ENCODE peak calls at places on chromosome 22, in eight cellular contexts. One of them, this sample, is unnamed. For H3K9me2, H3K36me3 and H3K27me3, the result is how much of the 10 kb centered on the place peaks cover.

GRCh38 chr22:20117656-20118571 is 888 bp upstream of the TRMT2A start:
- DNase-seq in PC-9: no peak
- DNase-seq in PC-3: no peak
- DNase-seq in GM23248: peak
- DNase-seq in HCT116: no peak
- DNase-seq in hepatocyte: peak
- DNase-seq in MM.1S: peak
- DNase-seq in GM23338: peak
- DNase-seq in this sample: peak

GRCh38 chr22:19605508-19606331 is 81.5 kb upstream of the CLDN5 start:
- DNase-seq in PC-9: no peak
- DNase-seq in PC-3: peak
- DNase-seq in GM23248: no peak
- DNase-seq in HCT116: no peak
- DNase-seq in hepatocyte: no peak
- DNase-seq in MM.1S: no peak
- DNase-seq in GM23338: no peak
- DNase-seq in this sample: no peak

GRCh38 chr22:23315341-23315917 is 135.1 kb downstream of the BCR start:
- DNase-seq in PC-9: no peak
- DNase-seq in PC-3: peak
- DNase-seq in GM23248: peak
- DNase-seq in HCT116: peak
- DNase-seq in hepatocyte: peak
- DNase-seq in MM.1S: peak
- DNase-seq in GM23338: peak
- DNase-seq in this sample: peak

GRCh38 chr22:24244144-24244787 is 616 bp downstream of the GGT5 start:
- DNase-seq in PC-9: no peak
- DNase-seq in PC-3: no peak
- DNase-seq in GM23248: peak
- DNase-seq in HCT116: no peak
- DNase-seq in hepatocyte: no peak
- DNase-seq in MM.1S: no peak
- DNase-seq in GM23338: no peak
- DNase-seq in this sample: peak

GRCh38 chr22:28907311-28908008 is 24.1 kb downstream of the ZNRF3 start:
- DNase-seq in PC-9: no peak
- DNase-seq in PC-3: no peak
- DNase-seq in GM23248: no peak
- DNase-seq in HCT116: no peak
- DNase-seq in hepatocyte: no peak
- DNase-seq in MM.1S: no peak
- DNase-seq in GM23338: no peak
- DNase-seq in this sample: no peak

GRCh38 chr22:41579297-41579996 is 10.2 kb downstream of the PMM1 start:
- DNase-seq in PC-9: no peak
- DNase-seq in PC-3: no peak
- DNase-seq in GM23248: no peak
- DNase-seq in HCT116: no peak
- DNase-seq in hepatocyte: no peak
- DNase-seq in MM.1S: no peak
- DNase-seq in GM23338: no peak
- DNase-seq in this sample: no peak

GRCh38 chr22:25497269-25497668 is 67.2 kb upstream of the GRK3 start:
- DNase-seq in PC-9: no peak
- DNase-seq in PC-3: no peak
- DNase-seq in GM23248: no peak
- DNase-seq in HCT116: no peak
- DNase-seq in hepatocyte: no peak
- DNase-seq in MM.1S: no peak
- DNase-seq in GM23338: no peak
- DNase-seq in this sample: no peak

GRCh38 chr22:42444060-42444904 is 12.1 kb upstream of the NFAM1 start:
- DNase-seq in PC-9: peak
- DNase-seq in PC-3: peak
- DNase-seq in GM23248: peak
- DNase-seq in HCT116: peak
- DNase-seq in hepatocyte: peak
- DNase-seq in MM.1S: peak
- DNase-seq in GM23338: peak
- DNase-seq in this sample: peak

GRCh38 chr22:39932166-39932565 is 28.0 kb upstream of the TMA7B start:
- DNase-seq in PC-9: no peak
- DNase-seq in PC-3: no peak
- DNase-seq in GM23248: no peak
- DNase-seq in HCT116: no peak
- DNase-seq in hepatocyte: no peak
- DNase-seq in MM.1S: no peak
- DNase-seq in GM23338: no peak
- DNase-seq in this sample: no peak

GRCh38 chr22:39933741-39934140 is 26.5 kb upstream of the TMA7B start:
- DNase-seq in PC-9: no peak
- DNase-seq in PC-3: no peak
- DNase-seq in GM23248: no peak
- DNase-seq in HCT116: no peak
- DNase-seq in hepatocyte: no peak
- DNase-seq in MM.1S: no peak
- DNase-seq in GM23338: no peak
- DNase-seq in this sample: no peak

GRCh38 chr22:39932918-39933649 is 27.1 kb upstream of the TMA7B start:
- DNase-seq in PC-9: no peak
- DNase-seq in PC-3: peak
- DNase-seq in GM23248: peak
- DNase-seq in HCT116: peak
- DNase-seq in hepatocyte: peak
- DNase-seq in MM.1S: peak
- DNase-seq in GM23338: peak
- DNase-seq in this sample: peak

GRCh38 chr22:39928556-39929401 is 27.9 kb downstream of the GRAP2 start:
- DNase-seq in PC-9: no peak
- DNase-seq in PC-3: no peak
- DNase-seq in GM23248: no peak
- DNase-seq in HCT116: no peak
- DNase-seq in hepatocyte: no peak
- DNase-seq in MM.1S: no peak
- DNase-seq in GM23338: no peak
- DNase-seq in this sample: no peak

DNA sequence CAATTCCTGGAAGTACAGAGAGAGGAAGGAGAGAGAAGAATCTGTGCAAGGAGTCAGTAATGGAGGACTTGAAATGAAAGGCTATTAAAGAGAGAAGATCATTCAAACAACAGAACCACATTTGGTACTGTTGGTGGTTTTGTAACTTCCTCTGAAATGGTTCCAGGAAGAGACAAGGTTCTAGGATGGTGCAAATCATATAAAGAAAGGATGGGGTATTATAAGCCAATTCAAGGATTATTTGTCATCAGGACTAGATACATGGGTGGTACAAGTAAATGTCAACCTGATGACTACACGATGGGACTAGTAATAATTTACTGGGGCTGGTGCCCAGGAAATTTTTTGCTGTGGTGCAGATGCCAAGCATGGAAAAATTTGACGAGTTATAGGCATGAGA is 28.9 kb upstream of the TMA7B start:
- DNase-seq in PC-9: no peak
- DNase-seq in PC-3: no peak
- DNase-seq in GM23248: no peak
- DNase-seq in HCT116: no peak
- DNase-seq in hepatocyte: no peak
- DNase-seq in MM.1S: no peak
- DNase-seq in GM23338: no peak
- DNase-seq in this sample: no peak
- H3K9me2 ChIP-seq in PC-9: under half
- H3K9me2 ChIP-seq in PC-3: under half
- H3K9me2 ChIP-seq in GM23248: under half
- H3K9me2 ChIP-seq in HCT116: under half
- H3K9me2 ChIP-seq in hepatocyte: under half
- H3K9me2 ChIP-seq in MM.1S: under half
- H3K9me2 ChIP-seq in GM23338: under half
- H3K9me2 ChIP-seq in this sample: under half

DNA sequence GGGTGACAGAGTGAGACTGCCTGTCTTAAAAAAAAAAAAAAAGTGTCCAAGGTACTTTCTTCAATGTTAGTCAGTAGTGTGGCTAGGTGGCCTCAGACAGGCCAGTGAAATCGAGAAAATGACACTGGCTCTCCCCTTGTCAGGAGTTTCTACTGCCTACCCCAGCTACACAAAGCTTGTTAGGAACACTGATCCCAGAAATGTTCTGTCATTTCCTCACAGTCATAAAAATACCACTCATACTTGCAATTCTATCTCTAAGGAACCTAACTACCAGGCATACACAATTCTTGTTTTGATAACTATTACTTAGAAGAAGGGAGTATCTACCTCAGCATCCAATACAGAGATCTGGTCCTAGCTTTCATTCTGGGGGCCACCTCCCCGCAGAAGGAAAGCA is 31.3 kb downstream of the ATP6V1E1 start:
- DNase-seq in PC-9: no peak
- DNase-seq in PC-3: no peak
- DNase-seq in GM23248: peak
- DNase-seq in HCT116: no peak
- DNase-seq in hepatocyte: no peak
- DNase-seq in MM.1S: no peak
- DNase-seq in GM23338: no peak
- DNase-seq in this sample: no peak
- H3K36me3 ChIP-seq in PC-9: under half
- H3K36me3 ChIP-seq in PC-3: under half
- H3K36me3 ChIP-seq in GM23248: half or more
- H3K36me3 ChIP-seq in HCT116: under half
- H3K36me3 ChIP-seq in hepatocyte: under half
- H3K36me3 ChIP-seq in MM.1S: under half
- H3K36me3 ChIP-seq in GM23338: half or more
- H3K36me3 ChIP-seq in this sample: under half

GRCh38 chr22:49737101-49737551 is 90.5 kb downstream of the BRD1 start:
- DNase-seq in PC-9: no peak
- DNase-seq in PC-3: no peak
- DNase-seq in GM23248: no peak
- DNase-seq in HCT116: no peak
- DNase-seq in hepatocyte: no peak
- DNase-seq in MM.1S: no peak
- DNase-seq in GM23338: no peak
- DNase-seq in this sample: no peak

GRCh38 chr22:49736538-49736937 is 91.1 kb downstream of the BRD1 start:
- DNase-seq in PC-9: no peak
- DNase-seq in PC-3: no peak
- DNase-seq in GM23248: no peak
- DNase-seq in HCT116: no peak
- DNase-seq in hepatocyte: no peak
- DNase-seq in MM.1S: no peak
- DNase-seq in GM23338: no peak
- DNase-seq in this sample: no peak

GRCh38 chr22:49739138-49739537 is 88.5 kb downstream of the BRD1 start:
- DNase-seq in PC-9: no peak
- DNase-seq in PC-3: no peak
- DNase-seq in GM23248: no peak
- DNase-seq in HCT116: no peak
- DNase-seq in hepatocyte: no peak
- DNase-seq in MM.1S: no peak
- DNase-seq in GM23338: no peak
- DNase-seq in this sample: no peak

GRCh38 chr22:49738566-49738965 is 89.1 kb downstream of the BRD1 start:
- DNase-seq in PC-9: no peak
- DNase-seq in PC-3: no peak
- DNase-seq in GM23248: no peak
- DNase-seq in HCT116: no peak
- DNase-seq in hepatocyte: no peak
- DNase-seq in MM.1S: no peak
- DNase-seq in GM23338: no peak
- DNase-seq in this sample: no peak

DNA sequence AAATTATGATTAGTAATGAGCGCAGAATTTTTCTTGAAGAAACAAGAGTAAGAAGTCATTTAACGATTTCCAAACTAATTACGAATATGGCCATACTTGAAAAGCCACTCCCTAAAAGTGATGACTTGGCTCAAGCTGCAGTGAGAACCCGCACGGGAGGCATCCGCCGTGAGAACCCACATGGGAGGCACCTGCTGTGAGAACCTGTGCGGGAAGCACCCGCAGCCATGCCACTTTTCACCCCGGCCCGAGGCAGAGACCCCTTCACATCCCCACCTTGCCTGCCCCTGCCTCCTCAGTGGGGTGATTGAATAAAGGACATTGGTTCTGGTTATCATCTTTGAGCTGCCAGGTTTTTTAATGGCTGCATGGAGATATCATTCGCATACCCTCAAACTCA is 89.7 kb downstream of the BRD1 start:
- DNase-seq in PC-9: no peak
- DNase-seq in PC-3: no peak
- DNase-seq in GM23248: no peak
- DNase-seq in HCT116: no peak
- DNase-seq in hepatocyte: no peak
- DNase-seq in MM.1S: no peak
- DNase-seq in GM23338: no peak
- DNase-seq in this sample: no peak
- H3K27me3 ChIP-seq in PC-9: half or more
- H3K27me3 ChIP-seq in PC-3: under half
- H3K27me3 ChIP-seq in GM23248: under half
- H3K27me3 ChIP-seq in HCT116: under half
- H3K27me3 ChIP-seq in hepatocyte: under half
- H3K27me3 ChIP-seq in MM.1S: half or more
- H3K27me3 ChIP-seq in GM23338: under half
- H3K27me3 ChIP-seq in this sample: under half

GRCh38 chr22:46809153-46809885 is 46.9 kb downstream of the TBC1D22A start:
- DNase-seq in PC-9: no peak
- DNase-seq in PC-3: no peak
- DNase-seq in GM23248: no peak
- DNase-seq in HCT116: no peak
- DNase-seq in hepatocyte: no peak
- DNase-seq in MM.1S: no peak
- DNase-seq in GM23338: no peak
- DNase-seq in this sample: no peak
- H3K9me2 ChIP-seq in PC-9: under half
- H3K9me2 ChIP-seq in PC-3: under half
- H3K9me2 ChIP-seq in GM23248: under half
- H3K9me2 ChIP-seq in HCT116: under half
- H3K9me2 ChIP-seq in hepatocyte: under half
- H3K9me2 ChIP-seq in MM.1S: under half
- H3K9me2 ChIP-seq in GM23338: under half
- H3K9me2 ChIP-seq in this sample: under half

DNA sequence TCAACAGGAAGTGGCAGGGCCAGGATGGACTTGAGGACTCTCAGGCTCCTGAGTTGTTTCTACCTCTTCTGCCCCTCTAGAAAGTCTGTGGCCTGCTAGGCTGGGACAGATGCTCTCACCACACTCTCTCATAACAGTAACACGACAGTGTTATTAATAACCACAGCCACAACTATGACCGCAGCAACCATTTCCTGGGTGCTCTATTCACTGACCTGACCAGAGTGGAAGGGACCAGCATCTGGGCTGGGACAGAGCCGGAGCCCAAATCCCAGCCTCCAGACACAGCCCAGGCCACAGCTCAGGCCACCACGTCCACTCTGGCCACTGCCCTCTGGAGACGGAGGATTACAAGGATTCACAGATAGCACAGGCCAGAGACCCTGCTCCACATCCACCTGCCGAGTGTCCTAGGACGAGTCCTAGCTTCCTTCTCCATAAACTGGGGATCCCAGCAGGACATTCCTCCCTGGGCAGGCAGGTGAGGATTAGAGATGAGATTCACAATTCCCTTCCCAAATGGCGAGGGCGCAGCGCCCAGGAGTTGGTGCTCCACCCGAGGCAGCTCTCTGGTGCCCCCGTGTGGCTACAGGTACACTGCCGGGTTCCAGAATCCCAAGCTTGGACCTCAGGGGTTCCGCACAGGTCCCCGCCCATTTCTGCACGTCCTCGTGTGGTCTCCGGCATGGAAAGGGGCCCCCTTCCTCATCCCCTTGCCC is 7.1 kb downstream of the PNPLA5 start:
- DNase-seq in PC-9: no peak
- DNase-seq in PC-3: peak
- DNase-seq in GM23248: peak
- DNase-seq in HCT116: no peak
- DNase-seq in hepatocyte: peak
- DNase-seq in MM.1S: peak
- DNase-seq in GM23338: peak
- DNase-seq in this sample: peak
- H3K36me3 ChIP-seq in PC-9: under half
- H3K36me3 ChIP-seq in PC-3: under half
- H3K36me3 ChIP-seq in GM23248: under half
- H3K36me3 ChIP-seq in HCT116: under half
- H3K36me3 ChIP-seq in hepatocyte: under half
- H3K36me3 ChIP-seq in MM.1S: under half
- H3K36me3 ChIP-seq in GM23338: under half
- H3K36me3 ChIP-seq in this sample: under half